ENCODE peak calls at places on chromosomes 13 and 19, in four cellular contexts. N is IMR-90, E is neuronal stem cell, O is H1. F is an unnamed sample.

GRCh38 chr19:39475748-39476147 is 4.9 kb upstream of the TIMM50 start:
- DNase-seq in O (no peak), N (no peak), E (no peak), F (no peak)

GRCh38 chr13:50668044-50668443 is 175.4 kb downstream of the DLEU7 start:
- DNase-seq in E (no peak), N (no peak), O (no peak), F (no peak)

GRCh38 chr13:109096101-109096500 is 466.7 kb downstream of the MYO16 start:
- DNase-seq in E (no peak), N (no peak), O (no peak), F (peak; percentile 31)

GRCh38 chr13:32314271-32314967 is 744 bp downstream of the ZAR1L start:
- DNase-seq in E (no peak), O (no peak), N (no peak), F (no peak)

GRCh38 chr13:74040200-74040599 is 94.0 kb downstream of the KLF12 start:
- DNase-seq in E (peak; percentile 48), O (peak; percentile 58), N (peak; percentile 31), F (peak; percentile 93)

GRCh38 chr19:49866933-49867782 is at the start of gene PNKP:
- DNase-seq in O (no peak), E (peak; percentile 87), N (peak; percentile 85), F (peak; percentile 95)

GRCh38 chr13:52862358-52863206 is 14.1 kb upstream of the PCDH8 start:
- DNase-seq in E (no peak), O (no peak), N (no peak), F (peak; percentile 58)

GRCh38 chr19:51219307-51219706 is 5.6 kb upstream of the CD33 start:
- DNase-seq in O (no peak), N (no peak), E (no peak), F (no peak)

GRCh38 chr19:3850320-3850972 is 18.4 kb downstream of the ZFR2 start:
- DNase-seq in N (no peak), E (no peak), O (no peak), F (no peak)

DNA sequence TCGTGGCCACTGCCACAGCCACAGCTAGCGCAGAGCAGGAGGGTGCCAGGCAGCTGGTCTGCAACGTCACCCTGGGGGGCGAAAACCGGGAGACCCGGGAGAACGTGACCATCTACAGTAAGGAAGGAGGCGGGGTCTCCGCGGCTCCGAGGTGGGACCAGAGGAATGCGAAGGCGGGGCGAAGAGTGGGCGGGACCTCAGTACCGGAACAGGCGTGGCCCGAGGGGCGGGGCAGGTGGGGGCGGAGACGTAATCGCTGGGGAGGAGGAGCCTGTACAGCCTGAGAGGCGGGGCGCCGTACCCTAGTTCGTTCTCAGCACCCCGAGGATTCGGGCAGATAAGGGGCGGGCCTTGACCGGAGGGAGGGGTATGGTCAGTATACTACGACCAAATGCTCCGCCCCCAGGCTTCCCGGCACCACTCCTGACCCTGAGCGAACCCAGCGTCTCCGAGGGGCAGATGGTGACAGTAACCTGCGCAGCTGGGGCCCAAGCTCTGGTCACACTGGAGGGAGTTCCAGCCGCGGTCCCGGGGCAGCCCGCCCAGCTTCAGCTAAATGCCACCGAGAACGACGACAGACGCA is 2.5 kb downstream of the ICAM5 start:
- DNase-seq in O (peak; percentile 82), E (peak; percentile 77), N (peak; percentile 78), F (peak; percentile 89)
- H4K8ac ChIP-seq in O (peak overlapping the region; percentile 3), E (no peak overlapping the region), N (peak overlapping the region; percentile 34), F (no peak overlapping the region)

GRCh38 chr19:1455002-1455335 is 5.0 kb downstream of the APC2 start:
- DNase-seq in E (no peak), N (no peak), O (no peak), F (no peak)
- H3K9ac ChIP-seq in E (no peak overlapping the region), N (no peak overlapping the region), O (no peak overlapping the region), F (no peak overlapping the region)

GRCh38 chr19:10095622-10095947 is 6.9 kb downstream of the ANGPTL6 start:
- DNase-seq in N (no peak), E (no peak), O (no peak), F (no peak)

GRCh38 chr19:10096615-10096963 is 5.9 kb downstream of the ANGPTL6 start:
- DNase-seq in N (no peak), O (no peak), E (no peak), F (no peak)

GRCh38 chr19:10093295-10094186 is 7.4 kb downstream of the SHFL start:
- DNase-seq in N (no peak), E (no peak), O (no peak), F (peak; percentile 44)

GRCh38 chr19:10092648-10093294 is 6.7 kb downstream of the SHFL start:
- DNase-seq in N (no peak), O (no peak), E (no peak), F (no peak)

DNA sequence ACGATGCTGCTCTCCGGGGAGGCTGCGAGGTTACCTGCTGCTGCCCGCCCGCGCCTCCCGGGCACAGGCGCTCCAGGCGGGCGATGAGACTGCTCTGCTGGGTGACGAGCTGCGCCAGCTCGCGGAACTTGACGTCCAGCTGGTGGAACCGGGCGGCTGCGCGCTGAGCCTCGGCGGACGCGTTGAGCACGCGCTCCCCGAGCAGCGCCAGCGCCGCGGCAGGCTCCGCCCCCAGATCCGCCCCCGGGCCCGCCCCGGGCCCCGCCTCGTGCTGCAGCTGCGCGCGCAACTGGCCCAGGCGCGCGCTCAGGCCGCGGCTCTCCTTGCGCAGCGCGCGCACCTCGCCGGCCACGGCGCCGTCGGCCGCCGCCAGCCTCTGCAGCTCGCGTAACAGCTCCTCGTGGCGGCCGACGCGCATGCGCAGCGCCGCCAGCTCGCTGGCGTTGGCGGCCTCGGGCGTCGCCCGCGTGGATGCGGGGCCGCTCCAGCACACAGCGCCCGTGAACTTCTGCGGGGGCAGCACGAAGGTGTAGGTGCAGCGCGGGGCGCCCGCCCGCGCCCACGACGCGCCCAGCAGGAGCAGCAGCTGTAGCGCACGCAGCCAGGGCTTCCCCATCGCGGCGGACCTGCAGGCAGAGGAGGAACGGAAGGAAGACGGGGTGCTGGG is 6.4 kb downstream of the ANGPTL6 start:
- DNase-seq in O (peak; percentile 79), E (peak; percentile 83), N (peak; percentile 89), F (peak; percentile 93)
- H2BK15ac ChIP-seq in O (no peak overlapping the region), E (peak overlapping the region; percentile 97), N (no peak overlapping the region), F (no peak overlapping the region)

GRCh38 chr19:35936738-35937268 is 629 bp downstream of the LRFN3 start:
- DNase-seq in E (no peak), N (no peak), O (no peak), F (no peak)
- H4K8ac ChIP-seq in E (no peak overlapping the region), N (peak overlapping the region; percentile 64), O (no peak overlapping the region), F (no peak overlapping the region)

GRCh38 chr19:55278391-55279135 is 1.3 kb downstream of the HSPBP1 start:
- DNase-seq in N (no peak), E (no peak), O (no peak), F (no peak)

GRCh38 chr19:55276720-55277430 is 3.0 kb downstream of the HSPBP1 start:
- DNase-seq in O (no peak), N (no peak), E (no peak), F (no peak)

GRCh38 chr19:55273978-55274707 is 5.8 kb downstream of the HSPBP1 start:
- DNase-seq in N (no peak), E (no peak), O (no peak), F (no peak)

GRCh38 chr19:55277494-55277893 is 2.4 kb downstream of the HSPBP1 start:
- DNase-seq in N (no peak), O (no peak), E (no peak), F (no peak)

GRCh38 chr19:55275851-55276719 is 3.8 kb downstream of the HSPBP1 start:
- DNase-seq in O (no peak), N (no peak), E (no peak), F (no peak)
- H3K9ac ChIP-seq in O (no peak overlapping the region), N (no peak overlapping the region), E (no peak overlapping the region), F (no peak overlapping the region)

DNA sequence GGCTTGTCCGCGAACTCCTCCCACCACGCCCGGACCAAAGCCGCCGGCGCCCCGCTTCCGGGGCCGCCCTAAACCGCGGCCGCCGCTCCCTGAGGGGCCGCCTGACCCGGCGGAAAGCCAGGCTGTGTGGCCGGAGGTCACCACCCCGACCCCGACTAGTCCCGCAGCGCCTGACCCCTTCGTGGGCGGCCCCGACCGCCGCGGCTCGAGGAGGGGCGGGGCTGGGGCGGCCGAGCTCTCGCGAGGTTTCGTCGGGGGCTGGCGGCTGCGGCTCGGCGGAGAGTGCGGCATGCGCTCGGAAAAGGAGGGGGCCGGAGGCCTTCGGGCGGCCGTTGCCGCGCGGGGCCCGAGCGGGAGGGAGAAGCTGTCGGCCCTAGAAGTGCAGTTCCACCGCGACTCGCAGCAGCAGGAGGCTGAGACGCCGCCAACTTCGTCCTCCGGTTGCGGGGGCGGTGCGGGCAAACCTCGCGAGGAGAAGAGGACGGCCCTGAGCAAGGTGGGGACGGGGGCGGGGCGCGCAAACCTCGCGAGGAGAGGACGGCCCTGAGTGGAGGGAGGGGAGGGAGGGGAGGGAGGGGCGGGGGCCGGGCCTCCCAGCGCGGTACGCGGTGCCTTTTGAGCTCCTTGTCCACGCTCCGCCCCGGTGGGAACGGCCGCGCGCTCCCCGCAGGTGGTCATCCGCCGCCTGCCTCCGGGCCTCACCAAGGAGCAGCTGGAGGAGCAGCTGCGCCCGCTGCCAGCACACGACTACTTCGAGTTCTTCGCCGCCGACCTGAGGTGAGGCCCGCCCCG is at the start of gene UPF3A:
- DNase-seq in O (peak; percentile 63), E (peak; percentile 95), N (peak; percentile 87), F (peak; percentile 96)
- H2BK15ac ChIP-seq in O (peak within 1 kb of the TSS; percentile 90), E (peak within 1 kb of the TSS; percentile 30), N (peak within 1 kb of the TSS; percentile 99), F (no peak within 1 kb of the TSS)

GRCh38 chr19:14383898-14384669 is 2.8 kb downstream of the ADGRE5 start:
- DNase-seq in O (no peak), E (no peak), N (peak; percentile 55), F (peak; percentile 44)
- H4K8ac ChIP-seq in O (no peak overlapping the region), E (no peak overlapping the region), N (peak overlapping the region; percentile 94), F (no peak overlapping the region)